ENCODE peak calls at places on chromosome X, in six cellular contexts. R is naive thymus-derived CD4-positive, alpha-beta T cell; G is HCT116; Z is CD8-positive, alpha-beta memory T cell; O is aorta; Q is sigmoid colon. D is an unnamed sample.
A peak's percentile ranks its signal among the peaks of the same experiment; 100 is the strongest.

GRCh38 chrX:54007682-54008081 is 36.6 kb downstream of the PHF8 start:
- DNase-seq in G (no peak), Q (no peak), Z (no peak), R (no peak), O (no peak), D (no peak)

GRCh38 chrX:22206781-22207180 is 65.9 kb upstream of the CBLL2 start:
- DNase-seq in Z (no peak), G (no peak), R (no peak), O (no peak), Q (no peak), D (no peak)

GRCh38 chrX:19893722-19894121 is 6.3 kb upstream of the SH3KBP1 start:
- DNase-seq in Z (no peak), Q (no peak), O (no peak), G (no peak), R (no peak), D (no peak)

GRCh38 chrX:138008280-138008679 is 442.4 kb downstream of the ZIC3 start:
- DNase-seq in Q (no peak), O (no peak), G (no peak), Z (no peak), R (no peak), D (no peak)

GRCh38 chrX:97065066-97065465 is 181.4 kb downstream of the RPA4 start:
- DNase-seq in Z (no peak), R (no peak), O (no peak), Q (no peak), G (no peak), D (no peak)

GRCh38 chrX:74251006-74251930 is 52.7 kb upstream of the ZCCHC13 start:
- DNase-seq in O (no peak), R (no peak), Q (no peak), G (no peak), Z (no peak), D (no peak)

GRCh38 chrX:13076176-13076956 is 31.9 kb upstream of the FAM9C start:
- DNase-seq in Q (no peak), Z (no peak), G (no peak), R (no peak), O (no peak), D (no peak)

GRCh38 chrX:129706395-129707072 is 32.2 kb upstream of the XPNPEP2 start:
- DNase-seq in Q (no peak), G (no peak), R (no peak), O (no peak), Z (no peak), D (no peak)

GRCh38 chrX:155535866-155536265 is 76.9 kb downstream of the TMLHE start:
- DNase-seq in O (no peak), Z (no peak), Q (no peak), G (no peak), R (no peak), D (no peak)

GRCh38 chrX:56281789-56282188 is 49.6 kb downstream of the KLF8 start:
- DNase-seq in G (peak; percentile 3), Q (no peak), R (peak; percentile 40), O (no peak), Z (no peak), D (peak; percentile 54)

GRCh38 chrX:16239211-16239610 is 71.9 kb downstream of the MAGEB17 start:
- DNase-seq in Q (no peak), O (no peak), G (peak; percentile 35), Z (no peak), R (no peak), D (no peak)

GRCh38 chrX:17459596-17459995 is 84.6 kb downstream of the NHS start:
- DNase-seq in R (no peak), G (no peak), Z (no peak), O (no peak), Q (no peak), D (no peak)

GRCh38 chrX:150329888-150330287 is 33.2 kb upstream of the MAMLD1 start:
- DNase-seq in R (no peak), G (no peak), Z (no peak), O (no peak), Q (no peak), D (no peak)

GRCh38 chrX:69133561-69134542 is 31.4 kb downstream of the PJA1 start:
- DNase-seq in Z (no peak), O (no peak), R (no peak), G (peak; percentile 72), Q (no peak), D (no peak)

GRCh38 chrX:148929686-148930085 is 429.3 kb downstream of the AFF2 start:
- DNase-seq in O (no peak), G (no peak), Q (no peak), R (no peak), Z (no peak), D (no peak)

GRCh38 chrX:15505104-15505503 is 4.5 kb downstream of the BMX start:
- DNase-seq in G (no peak), R (no peak), Z (no peak), O (no peak), Q (no peak), D (no peak)

GRCh38 chrX:22430701-22431100 is 158.0 kb downstream of the CBLL2 start:
- DNase-seq in G (no peak), R (no peak), Q (no peak), O (no peak), Z (no peak), D (no peak)

GRCh38 chrX:41596586-41596985 is 92.2 kb upstream of the GPR34 start:
- DNase-seq in Q (no peak), G (no peak), O (no peak), R (no peak), Z (no peak), D (no peak)

GRCh38 chrX:11205796-11206195 is 87.4 kb upstream of the AMELX start:
- DNase-seq in O (no peak), Q (no peak), Z (no peak), R (no peak), G (no peak), D (no peak)

GRCh38 chrX:56947695-56948094 is 47.6 kb downstream of the SPIN3 start:
- DNase-seq in Q (no peak), G (no peak), Z (no peak), R (no peak), O (no peak), D (no peak)

GRCh38 chrX:88135735-88136134 is 611.3 kb upstream of the CPXCR1 start:
- DNase-seq in Z (no peak), G (no peak), R (no peak), O (no peak), Q (no peak), D (no peak)

GRCh38 chrX:36436286-36436860 is 516.8 kb downstream of the CFAP47 start:
- DNase-seq in R (no peak), Q (no peak), Z (no peak), O (no peak), G (no peak), D (no peak)

GRCh38 chrX:119004920-119005524 is 30.6 kb downstream of the LONRF3 start:
- DNase-seq in R (peak; percentile 51), Z (peak; percentile 25), G (no peak), Q (peak; percentile 75), O (peak; percentile 81), D (peak; percentile 27)

GRCh38 chrX:19593684-19594083 is 78.4 kb upstream of the MAP3K15 start:
- DNase-seq in O (no peak), Z (peak; percentile 4), Q (no peak), G (peak; percentile 3), R (peak; percentile 21), D (peak; percentile 33)

GRCh38 chrX:37659047-37659446 is 26.5 kb upstream of the XK start:
- DNase-seq in O (no peak), Q (no peak), Z (no peak), R (no peak), G (no peak), D (no peak)

GRCh38 chrX:482192-482701 is 95.5 kb upstream of the PPP2R3B start:
- DNase-seq in G (no peak), Z (no peak), Q (no peak), R (no peak), O (no peak), D (no peak)

GRCh38 chrX:2145672-2146412 is 354.9 kb downstream of the DHRSX start:
- DNase-seq in Q (no peak), R (no peak), O (no peak), Z (no peak), G (no peak), D (no peak)

GRCh38 chrX:140503230-140503585 is 1.7 kb downstream of the SOX3 start:
- DNase-seq in Z (no peak), O (no peak), G (no peak), R (no peak), Q (no peak), D (no peak)
- H3K9me3 ChIP-seq in Z (no peaks in the 10 kb centered on the region), O (no peaks in the 10 kb centered on the region), G (no peaks in the 10 kb centered on the region), R (no peaks in the 10 kb centered on the region), Q (no peaks in the 10 kb centered on the region), D (no peaks in the 10 kb centered on the region)

DNA sequence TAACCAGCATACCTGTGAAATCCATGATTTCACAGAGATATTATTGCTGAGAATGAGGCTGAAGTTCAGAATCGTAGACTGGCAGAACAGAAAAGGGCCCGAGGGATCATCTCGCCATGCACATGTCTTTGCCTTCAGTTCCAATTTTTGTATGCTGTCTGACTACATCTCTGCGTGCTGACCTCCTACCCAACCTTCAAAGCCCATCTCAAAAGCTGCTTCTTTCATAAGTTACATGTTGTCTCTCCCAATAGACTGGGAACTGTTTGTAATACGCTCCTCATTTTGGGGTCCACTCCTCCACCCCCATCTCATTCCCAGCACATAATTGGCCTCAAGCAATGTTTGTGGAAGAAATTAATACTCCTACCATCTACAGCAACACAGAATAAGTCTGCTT is 78.2 kb downstream of the RTL5 start:
- DNase-seq in R (no peak), O (no peak), G (no peak), Z (no peak), Q (no peak), D (no peak)
- H3K27ac ChIP-seq in R (no peak overlapping the region), O (no peak overlapping the region), G (no peak overlapping the region), Z (no peak overlapping the region), Q (peak overlapping the region; percentile 42), D (no peak overlapping the region)

DNA sequence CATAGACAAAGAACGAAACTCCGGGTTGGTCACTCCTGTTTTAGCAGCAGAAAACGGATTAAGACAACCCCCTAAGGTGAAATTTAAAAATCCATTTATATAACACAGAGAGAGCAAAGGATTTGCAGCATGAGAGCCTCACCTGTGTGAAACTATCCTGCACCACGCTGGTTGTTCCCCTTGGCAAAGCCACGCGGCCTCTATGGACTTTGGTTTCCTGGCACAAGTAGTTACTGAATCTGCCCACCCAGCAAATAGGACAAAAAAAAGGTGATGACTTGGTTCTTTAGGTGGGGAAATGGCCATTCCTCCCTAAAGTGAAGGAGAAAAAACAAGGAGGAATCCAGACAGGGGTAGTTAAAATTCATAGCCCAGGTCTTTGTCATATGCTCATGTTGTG is 133.1 kb downstream of the PLS3 start:
- DNase-seq in O (no peak), Z (no peak), Q (no peak), R (no peak), G (no peak), D (no peak)
- H3K4me1 ChIP-seq in O (no peaks in the 10 kb centered on the region), Z (no peaks in the 10 kb centered on the region), Q (no peaks in the 10 kb centered on the region), R (no peaks in the 10 kb centered on the region), G (no peaks in the 10 kb centered on the region), D (no peaks in the 10 kb centered on the region)

DNA sequence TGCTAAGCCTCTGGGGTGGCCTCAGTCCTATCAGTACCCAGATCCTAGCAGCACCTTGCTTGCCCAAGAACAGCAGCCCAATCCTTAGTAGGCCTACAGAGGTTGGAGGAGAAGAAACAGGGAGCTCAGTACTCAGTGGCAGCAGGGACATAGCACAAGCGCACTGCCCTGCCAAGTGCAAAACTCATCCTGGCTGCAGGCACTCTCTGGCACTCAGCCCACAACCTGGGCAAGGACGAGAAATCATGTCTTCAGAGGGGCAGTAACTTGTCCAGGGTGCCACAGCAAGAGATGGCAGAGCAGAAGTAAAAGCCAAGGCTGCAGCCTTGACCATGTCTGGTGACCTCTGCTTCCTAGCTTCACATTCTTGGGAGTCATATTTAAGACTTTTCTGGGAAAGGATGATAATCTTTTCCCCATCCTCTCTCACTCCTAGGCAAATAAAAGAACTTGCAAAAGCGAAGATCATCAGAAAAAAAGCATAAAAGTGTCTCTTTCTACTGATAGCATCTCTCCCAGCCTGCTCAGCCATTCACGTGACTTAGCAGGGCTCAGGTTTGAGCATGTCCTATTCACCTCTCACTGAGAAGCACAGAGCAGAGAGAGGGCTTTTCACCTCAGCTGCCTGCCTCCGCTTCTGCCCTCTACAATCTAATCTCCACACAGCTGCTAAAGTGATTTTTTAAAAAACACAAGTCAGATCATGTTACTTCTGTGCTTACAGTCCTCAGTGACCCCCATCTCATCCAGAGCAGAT is 37.2 kb upstream of the MAGEA4 start:
- DNase-seq in G (no peak), R (no peak), Q (no peak), O (no peak), Z (no peak), D (no peak)
- H3K9me3 ChIP-seq in G (no peaks in the 10 kb centered on the region), R (no peaks in the 10 kb centered on the region), Q (no peaks in the 10 kb centered on the region), O (no peaks in the 10 kb centered on the region), Z (no peaks in the 10 kb centered on the region), D (no peaks in the 10 kb centered on the region)

D was measured in CD4-positive, alpha-beta memory T cell.